ENCODE peak calls at places on chromosomes 16 and 17, in five cellular contexts. Y is left colon; C is GDM1; V is left lung; B is stimulated activated naive CD8-positive, alpha-beta T cell treated with anti-CD3 and anti-CD28 coated beads, Interleukin-15, Interleukin-2, amounts not matched to agents 100 U/mL and 50 U/mL, for 24 hours. F is an unnamed sample.

GRCh38 chr16:24668481-24669001 is 60.9 kb upstream of the TNRC6A start:
- DNase-seq in Y (no peak), C (no peak), V (no peak), B (peak; percentile 68), F (no peak)

GRCh38 chr17:73551756-73552155 is 92.5 kb downstream of the SDK2 start:
- DNase-seq in Y (no peak), C (no peak), V (no peak), B (peak; percentile 20), F (no peak)

GRCh38 chr16:10326647-10327046 is 59.2 kb upstream of the ATF7IP2 start:
- DNase-seq in Y (no peak), C (no peak), V (no peak), B (no peak), F (no peak)

GRCh38 chr17:40498281-40499084 is 2.9 kb downstream of the TNS4 start:
- DNase-seq in Y (no peak), C (no peak), V (no peak), B (no peak), F (no peak)

GRCh38 chr17:72719582-72720493 is 372.6 kb downstream of the SLC39A11 start:
- DNase-seq in Y (peak; percentile 19), C (peak; percentile 91), V (no peak), B (peak; percentile 75), F (no peak)

GRCh38 chr16:24700549-24701392 is 28.7 kb upstream of the TNRC6A start:
- DNase-seq in Y (peak; percentile 18), C (no peak), V (peak; percentile 68), B (no peak), F (no peak)

GRCh38 chr17:21016826-21017225 is 26.0 kb downstream of the USP22 start:
- DNase-seq in Y (no peak), C (no peak), V (no peak), B (no peak), F (no peak)

GRCh38 chr17:58756246-58757161 is 850 bp downstream of the PPM1E start:
- DNase-seq in Y (no peak), C (no peak), V (no peak), B (peak; percentile 27), F (no peak)

GRCh38 chr16:25172831-25173230 is 43.9 kb upstream of the AQP8 start:
- DNase-seq in Y (no peak), C (no peak), V (no peak), B (no peak), F (no peak)

GRCh38 chr16:68481636-68482035 is 33.3 kb upstream of the SMPD3 start:
- DNase-seq in Y (no peak), C (no peak), V (no peak), B (no peak), F (no peak)

GRCh38 chr16:76654421-76654820 is 377.2 kb downstream of the CNTNAP4 start:
- DNase-seq in Y (no peak), C (no peak), V (no peak), B (no peak), F (no peak)

GRCh38 chr16:30757316-30757715 is 4.5 kb downstream of the CFAP119 start:
- DNase-seq in Y (no peak), C (no peak), V (no peak), B (no peak), F (no peak)

GRCh38 chr17:48745381-48746275 is 17.1 kb upstream of the HOXB13 start:
- DNase-seq in Y (no peak), C (no peak), V (no peak), B (no peak), F (no peak)

GRCh38 chr16:49592507-49593422 is 219.2 kb downstream of the C16orf78 start:
- DNase-seq in Y (peak; percentile 22), C (no peak), V (no peak), B (peak; percentile 48), F (no peak)

GRCh38 chr17:66829386-66829864 is 5.5 kb upstream of the CACNG5 start:
- DNase-seq in Y (peak; percentile 40), C (no peak), V (peak; percentile 49), B (peak; percentile 23), F (no peak)

F was measured in SK-N-MC.